ENCODE peak calls at places on chromosomes 7 and 10, in five cellular contexts. N is fibroblast of mammary gland, V is nucleus accumbens, X is cardiac muscle cell, W is renal cortical epithelial cell. R is an unnamed sample.

GRCh38 chr7:78083466-78084120 is 285.0 kb downstream of the PHTF2 start:
- DNase-seq in N (no peak), V (no peak), X (no peak), W (no peak), R (no peak)

GRCh38 chr7:96075510-96076349 is 246.2 kb downstream of the SLC25A13 start:
- DNase-seq in N (peak; percentile 62), V (peak; percentile 27), X (peak; percentile 73), W (peak; percentile 29), R (peak; percentile 73)

GRCh38 chr7:28790467-28790866 is 167.7 kb downstream of the TRIL start:
- DNase-seq in N (no peak), V (no peak), X (no peak), W (no peak), R (no peak)

GRCh38 chr7:8261711-8262695 is at the start of gene ICA1:
- DNase-seq in N (peak; percentile 13), V (no peak), X (peak; percentile 82), W (peak; percentile 23), R (peak; percentile 12)

GRCh38 chr7:44284881-44285541 is 40.4 kb downstream of the CAMK2B start:
- DNase-seq in N (no peak), V (no peak), X (no peak), W (no peak), R (no peak)

GRCh38 chr7:100446040-100446439 is 9.7 kb upstream of the PPP1R35 start:
- DNase-seq in N (peak; percentile 61), V (no peak), X (no peak), W (no peak), R (peak; percentile 37)

GRCh38 chr10:29687411-29688160 is 52.8 kb upstream of the SVIL start:
- DNase-seq in N (peak; percentile 17), V (no peak), X (no peak), W (peak; percentile 31), R (peak; percentile 40)

GRCh38 chr10:22824520-22824919 is 103.3 kb upstream of the ARMC3 start:
- DNase-seq in N (no peak), V (no peak), X (no peak), W (peak; percentile 56), R (no peak)

GRCh38 chr7:35971133-35971995 is 170.5 kb downstream of the SEPTIN7 start:
- DNase-seq in N (no peak), V (no peak), X (no peak), W (no peak), R (peak; percentile 16)

GRCh38 chr10:16436367-16436757 is 448 bp upstream of the PTER start:
- DNase-seq in N (peak; percentile 2), V (no peak), X (peak; percentile 21), W (peak; percentile 23), R (peak; percentile 11)

GRCh38 chr10:71696635-71697326 is 22.8 kb downstream of the C10orf105 start:
- DNase-seq in N (peak; percentile 20), V (no peak), X (peak; percentile 77), W (no peak), R (peak; percentile 38)

GRCh38 chr10:111338798-111339197 is 262.0 kb downstream of the ADRA2A start:
- DNase-seq in N (no peak), V (no peak), X (no peak), W (no peak), R (no peak)

GRCh38 chr7:149060161-149060560 is 30.4 kb downstream of the ZNF786 start:
- DNase-seq in N (no peak), V (no peak), X (no peak), W (no peak), R (peak; percentile 49)

GRCh38 chr7:150927157-150927953 is 50.8 kb downstream of the KCNH2 start:
- DNase-seq in N (peak; percentile 1), V (no peak), X (no peak), W (no peak), R (no peak)

GRCh38 chr10:106175760-106176377 is 988.6 kb downstream of the SORCS1 start:
- DNase-seq in N (peak; percentile 37), V (no peak), X (peak; percentile 14), W (peak; percentile 28), R (peak; percentile 59)

GRCh38 chr10:23405540-23405939 is 33.3 kb upstream of the OTUD1 start:
- DNase-seq in N (no peak), V (no peak), X (no peak), W (no peak), R (peak; percentile 68)

GRCh38 chr7:158858592-158859503 is 2.5 kb downstream of the DYNC2I1 start:
- DNase-seq in N (no peak), V (no peak), X (peak; percentile 24), W (peak; percentile 24), R (no peak)

GRCh38 chr10:1290071-1290471 is 233.9 kb downstream of the WDR37 start:
- DNase-seq in N (no peak), V (no peak), X (no peak), W (peak; percentile 27), R (no peak)

GRCh38 chr10:64350665-64351064 is 829.5 kb downstream of the REEP3 start:
- DNase-seq in N (no peak), V (no peak), X (no peak), W (no peak), R (no peak)

GRCh38 chr7:1531263-1531978 is 919 bp downstream of the MAFK start:
- DNase-seq in N (peak; percentile 36), V (no peak), X (peak; percentile 42), W (no peak), R (peak; percentile 58)

GRCh38 chr10:29926649-29927048 is 132.7 kb downstream of the JCAD start:
- DNase-seq in N (peak; percentile 80), V (no peak), X (no peak), W (peak; percentile 72), R (peak; percentile 93)

GRCh38 chr7:70505468-70505867 is 626.5 kb upstream of the GALNT17 start:
- DNase-seq in N (no peak), V (no peak), X (no peak), W (no peak), R (no peak)

GRCh38 chr7:86733783-86734182 is 90.1 kb downstream of the GRM3 start:
- DNase-seq in N (peak; percentile 10), V (no peak), X (no peak), W (no peak), R (peak; percentile 21)

GRCh38 chr10:71015674-71016073 is 127.3 kb upstream of the PCBD1 start:
- DNase-seq in N (no peak), V (no peak), X (no peak), W (no peak), R (no peak)

GRCh38 chr7:4683884-4684565 is 1.9 kb downstream of the FOXK1 start:
- DNase-seq in N (peak; percentile 80), V (no peak), X (peak; percentile 25), W (peak; percentile 90), R (peak; percentile 77)

GRCh38 chr10:107022600-107023354 is 141.7 kb downstream of the SORCS1 start:
- DNase-seq in N (no peak), V (no peak), X (no peak), W (no peak), R (no peak)

GRCh38 chr7:21617916-21618390 is 75.1 kb downstream of the DNAH11 start:
- DNase-seq in N (peak; percentile 74), V (no peak), X (no peak), W (peak; percentile 36), R (peak; percentile 90)

GRCh38 chr10:58268454-58268945 is 462 bp upstream of the CISD1 start:
- DNase-seq in N (no peak), V (no peak), X (no peak), W (no peak), R (no peak)

GRCh38 chr7:3194501-3195141 is 106.4 kb upstream of the SDK1 start:
- DNase-seq in N (peak; percentile 77), V (no peak), X (no peak), W (peak; percentile 99), R (peak; percentile 93)

GRCh38 chr7:67413670-67414069 is 417.0 kb downstream of the TYW1 start:
- DNase-seq in N (no peak), V (no peak), X (no peak), W (no peak), R (no peak)

GRCh38 chr7:142362349-142362748 is 104.5 kb upstream of the PRSS58 start:
- DNase-seq in N (no peak), V (no peak), X (no peak), W (no peak), R (no peak)

GRCh38 chr10:17527530-17528146 is 73.2 kb upstream of the ST8SIA6 start:
- DNase-seq in N (peak; percentile 72), V (no peak), X (no peak), W (peak; percentile 86), R (peak; percentile 87)